ENCODE peak calls at places on chromosomes 7 and 10, in seven cellular contexts. I is left cardiac atrium; S is activated CD4-positive, alpha-beta T cell treated with anti-CD3 and anti-CD28 coated beads for 36 hours; B is A673; Y is AG08395; P is HT-29; M is AG04450. D is an unnamed sample.

GRCh38 chr7:29569648-29570047 is 6.0 kb downstream of the PRR15 start:
- DNase-seq in I (no peak), S (no peak), B (no peak), Y (no peak), P (peak; percentile 69), M (no peak), D (no peak)

GRCh38 chr10:117805191-117805590 is 241.6 kb downstream of the RAB11FIP2 start:
- DNase-seq in I (no peak), S (no peak), B (no peak), Y (no peak), P (no peak), M (no peak), D (no peak)

GRCh38 chr7:5218564-5219360 is 28.7 kb downstream of the WIPI2 start:
- DNase-seq in I (peak; percentile 18), S (no peak), B (no peak), Y (no peak), P (no peak), M (no peak), D (no peak)

GRCh38 chr10:115335366-115335765 is 242.2 kb downstream of the ATRNL1 start:
- DNase-seq in I (no peak), S (no peak), B (no peak), Y (no peak), P (no peak), M (no peak), D (no peak)

GRCh38 chr7:5479133-5479745 is 55.6 kb upstream of the TNRC18 start:
- DNase-seq in I (no peak), S (no peak), B (no peak), Y (peak; percentile 94), P (no peak), M (no peak), D (no peak)

GRCh38 chr7:138449580-138449979 is 10.5 kb upstream of the TRIM24 start:
- DNase-seq in I (no peak), S (peak; percentile 64), B (peak; percentile 49), Y (no peak), P (no peak), M (no peak), D (no peak)

GRCh38 chr7:122942765-122943164 is 52.7 kb downstream of the TAS2R16 start:
- DNase-seq in I (no peak), S (no peak), B (no peak), Y (no peak), P (no peak), M (no peak), D (no peak)

GRCh38 chr7:69564454-69565417 is 33.5 kb upstream of the AUTS2 start:
- DNase-seq in I (peak; percentile 42), S (no peak), B (peak; percentile 81), Y (peak; percentile 63), P (no peak), M (no peak), D (peak; percentile 19)

GRCh38 chr10:114632869-114633715 is 25.0 kb downstream of the ABLIM1 start:
- DNase-seq in I (peak; percentile 51), S (no peak), B (peak; percentile 70), Y (peak; percentile 76), P (peak; percentile 64), M (peak; percentile 69), D (peak; percentile 85)

GRCh38 chr10:91800192-91800591 is 2.0 kb downstream of the TNKS2 start:
- DNase-seq in I (no peak), S (no peak), B (no peak), Y (no peak), P (peak; percentile 14), M (no peak), D (no peak)

GRCh38 chr10:34576789-34577188 is 238.3 kb downstream of the PARD3 start:
- DNase-seq in I (no peak), S (no peak), B (no peak), Y (no peak), P (no peak), M (no peak), D (no peak)

GRCh38 chr10:83127942-83128575 is 1011.2 kb upstream of the GHITM start:
- DNase-seq in I (no peak), S (no peak), B (no peak), Y (no peak), P (no peak), M (no peak), D (no peak)